ENCODE peak calls at places on chromosomes 4 and X, in five cellular contexts. One of them, this sample, is unnamed.

GRCh38 chrX:154762529-154763296 is at the start of gene DKC1:
- DNase-seq in GM12878: peak; percentile 82
- DNase-seq in transverse colon: peak; percentile 96
- DNase-seq in A549: peak; percentile 97
- DNase-seq in upper lobe of left lung: peak; percentile 98
- DNase-seq in this sample: peak; percentile 95

GRCh38 chr4:142407569-142407968 is 438.5 kb downstream of the INPP4B start:
- DNase-seq in GM12878: no peak
- DNase-seq in transverse colon: no peak
- DNase-seq in A549: peak; percentile 33
- DNase-seq in upper lobe of left lung: no peak
- DNase-seq in this sample: no peak

GRCh38 chr4:128574706-128575105 is 234.8 kb upstream of the JADE1 start:
- DNase-seq in GM12878: peak; percentile 25
- DNase-seq in transverse colon: peak; percentile 84
- DNase-seq in A549: peak; percentile 93
- DNase-seq in upper lobe of left lung: no peak
- DNase-seq in this sample: no peak

GRCh38 chr4:147981305-147981704 is 249.4 kb downstream of the ARHGAP10 start:
- DNase-seq in GM12878: peak; percentile 57
- DNase-seq in transverse colon: no peak
- DNase-seq in A549: no peak
- DNase-seq in upper lobe of left lung: no peak
- DNase-seq in this sample: no peak

GRCh38 chrX:155313766-155314165 is 20.6 kb downstream of the CLIC2 start:
- DNase-seq in GM12878: no peak
- DNase-seq in transverse colon: no peak
- DNase-seq in A549: peak; percentile 43
- DNase-seq in upper lobe of left lung: no peak
- DNase-seq in this sample: no peak

GRCh38 chr4:159103406-159104131 is 690 bp downstream of the RAPGEF2 start:
- DNase-seq in GM12878: no peak
- DNase-seq in transverse colon: peak; percentile 58
- DNase-seq in A549: peak; percentile 15
- DNase-seq in upper lobe of left lung: peak; percentile 93
- DNase-seq in this sample: peak; percentile 82

GRCh38 chrX:132843387-132843786 is 115.0 kb downstream of the HS6ST2 start:
- DNase-seq in GM12878: no peak
- DNase-seq in transverse colon: no peak
- DNase-seq in A549: no peak
- DNase-seq in upper lobe of left lung: no peak
- DNase-seq in this sample: no peak

GRCh38 chr4:2882341-2882740 is 38.7 kb downstream of the ADD1 start:
- DNase-seq in GM12878: no peak
- DNase-seq in transverse colon: no peak
- DNase-seq in A549: no peak
- DNase-seq in upper lobe of left lung: no peak
- DNase-seq in this sample: no peak

GRCh38 chr4:3217266-3217665 is 31.7 kb upstream of the MSANTD1 start:
- DNase-seq in GM12878: no peak
- DNase-seq in transverse colon: no peak
- DNase-seq in A549: no peak
- DNase-seq in upper lobe of left lung: no peak
- DNase-seq in this sample: no peak

GRCh38 chrX:39935414-39936064 is 162.2 kb downstream of the BCOR start:
- DNase-seq in GM12878: no peak
- DNase-seq in transverse colon: no peak
- DNase-seq in A549: peak; percentile 41
- DNase-seq in upper lobe of left lung: peak; percentile 44
- DNase-seq in this sample: no peak

GRCh38 chr4:17781831-17782287 is 438 bp upstream of the FAM184B start:
- DNase-seq in GM12878: no peak
- DNase-seq in transverse colon: no peak
- DNase-seq in A549: no peak
- DNase-seq in upper lobe of left lung: no peak
- DNase-seq in this sample: no peak

GRCh38 chr4:152564336-152564735 is 28.4 kb upstream of the FBXW7 start:
- DNase-seq in GM12878: no peak
- DNase-seq in transverse colon: no peak
- DNase-seq in A549: no peak
- DNase-seq in upper lobe of left lung: no peak
- DNase-seq in this sample: no peak

GRCh38 chrX:74277846-74278245 is 26.1 kb upstream of the ZCCHC13 start:
- DNase-seq in GM12878: no peak
- DNase-seq in transverse colon: no peak
- DNase-seq in A549: no peak
- DNase-seq in upper lobe of left lung: no peak
- DNase-seq in this sample: no peak

GRCh38 chr4:133151301-133151680 is 2.2 kb downstream of the PCDH10 start:
- DNase-seq in GM12878: no peak
- DNase-seq in transverse colon: no peak
- DNase-seq in A549: peak; percentile 24
- DNase-seq in upper lobe of left lung: peak; percentile 62
- DNase-seq in this sample: no peak

GRCh38 chr4:176448761-176449160 is 129.0 kb downstream of the SPCS3 start:
- DNase-seq in GM12878: no peak
- DNase-seq in transverse colon: no peak
- DNase-seq in A549: no peak
- DNase-seq in upper lobe of left lung: no peak
- DNase-seq in this sample: no peak

GRCh38 chr4:176451441-176451840 is 131.7 kb downstream of the SPCS3 start:
- DNase-seq in GM12878: no peak
- DNase-seq in transverse colon: no peak
- DNase-seq in A549: no peak
- DNase-seq in upper lobe of left lung: no peak
- DNase-seq in this sample: no peak
- TF ChIP-seq EP300 in GM12878: no peak
- TF ChIP-seq EP300 in transverse colon: no peak
- TF ChIP-seq EP300 in A549: no peak
- TF ChIP-seq EP300 in upper lobe of left lung: no peak
- TF ChIP-seq EP300 in this sample: no peak

GRCh38 chr4:1346781-1347409 is at the start of gene UVSSA:
- DNase-seq in GM12878: peak; percentile 97
- DNase-seq in transverse colon: peak; percentile 100
- DNase-seq in A549: peak; percentile 99
- DNase-seq in upper lobe of left lung: peak; percentile 100
- DNase-seq in this sample: peak; percentile 100
- TF ChIP-seq POLR2A in GM12878: no peak
- TF ChIP-seq POLR2A in transverse colon: peak; percentile 54
- TF ChIP-seq POLR2A in A549: peak; percentile 47
- TF ChIP-seq POLR2A in upper lobe of left lung: peak; percentile 93
- TF ChIP-seq POLR2A in this sample: no peak

GRCh38 chrX:84363054-84363453 is 139.2 kb downstream of the HDX start:
- DNase-seq in GM12878: no peak
- DNase-seq in transverse colon: no peak
- DNase-seq in A549: no peak
- DNase-seq in upper lobe of left lung: no peak
- DNase-seq in this sample: no peak

GRCh38 chrX:84362184-84362838 is 139.9 kb downstream of the HDX start:
- DNase-seq in GM12878: no peak
- DNase-seq in transverse colon: no peak
- DNase-seq in A549: no peak
- DNase-seq in upper lobe of left lung: no peak
- DNase-seq in this sample: no peak

GRCh38 chrX:84363674-84364073 is 138.6 kb downstream of the HDX start:
- DNase-seq in GM12878: no peak
- DNase-seq in transverse colon: no peak
- DNase-seq in A549: no peak
- DNase-seq in upper lobe of left lung: no peak
- DNase-seq in this sample: no peak
- TF ChIP-seq EP300 in GM12878: no peak
- TF ChIP-seq EP300 in transverse colon: no peak
- TF ChIP-seq EP300 in A549: no peak
- TF ChIP-seq EP300 in upper lobe of left lung: no peak
- TF ChIP-seq EP300 in this sample: no peak

GRCh38 chr4:185344743-185345538 is 50.8 kb downstream of the LRP2BP start:
- DNase-seq in GM12878: peak; percentile 77
- DNase-seq in transverse colon: no peak
- DNase-seq in A549: no peak
- DNase-seq in upper lobe of left lung: no peak
- DNase-seq in this sample: no peak
- TF ChIP-seq POLR2A in GM12878: peak; percentile 27
- TF ChIP-seq POLR2A in transverse colon: no peak
- TF ChIP-seq POLR2A in A549: no peak
- TF ChIP-seq POLR2A in upper lobe of left lung: no peak
- TF ChIP-seq POLR2A in this sample: no peak

This sample was measured in suprapubic skin.